ENCODE peak calls at places on chromosomes 11 and 22, in six cellular contexts. One of them, this sample, is unnamed.

GRCh38 chr22:49845241-49845640 is 8.4 kb upstream of the ZBED4 start:
- DNase-seq in epithelial cell of esophagus: no peak
- DNase-seq in tibial artery: no peak
- DNase-seq in psoas muscle: no peak
- DNase-seq in cardiac muscle cell: no peak
- DNase-seq in AG04449: no peak
- DNase-seq in this sample: no peak

GRCh38 chr11:27040302-27041115 is at the start of gene BBOX1:
- DNase-seq in psoas muscle: no peak
- DNase-seq in epithelial cell of esophagus: peak
- DNase-seq in cardiac muscle cell: no peak
- DNase-seq in AG04449: no peak
- DNase-seq in tibial artery: no peak
- DNase-seq in this sample: no peak

GRCh38 chr11:81802591-81802990 is 931.1 kb downstream of the FAM181B start:
- DNase-seq in AG04449: no peak
- DNase-seq in tibial artery: no peak
- DNase-seq in epithelial cell of esophagus: no peak
- DNase-seq in cardiac muscle cell: no peak
- DNase-seq in psoas muscle: no peak
- DNase-seq in this sample: no peak

GRCh38 chr11:60482361-60482760 is 10.2 kb upstream of the MS4A12 start:
- DNase-seq in psoas muscle: no peak
- DNase-seq in tibial artery: no peak
- DNase-seq in AG04449: no peak
- DNase-seq in cardiac muscle cell: no peak
- DNase-seq in epithelial cell of esophagus: no peak
- DNase-seq in this sample: no peak

GRCh38 chr22:45212992-45213751 is 27.5 kb downstream of the KIAA0930 start:
- DNase-seq in psoas muscle: peak
- DNase-seq in cardiac muscle cell: peak
- DNase-seq in AG04449: no peak
- DNase-seq in epithelial cell of esophagus: peak
- DNase-seq in tibial artery: peak
- DNase-seq in this sample: no peak

GRCh38 chr11:911031-911889 is 650 bp upstream of the CHID1 start:
- DNase-seq in cardiac muscle cell: peak
- DNase-seq in tibial artery: peak
- DNase-seq in psoas muscle: peak
- DNase-seq in AG04449: no peak
- DNase-seq in epithelial cell of esophagus: peak
- DNase-seq in this sample: no peak

GRCh38 chr11:19337779-19338178 is 97.0 kb upstream of the E2F8 start:
- DNase-seq in tibial artery: no peak
- DNase-seq in epithelial cell of esophagus: no peak
- DNase-seq in AG04449: no peak
- DNase-seq in psoas muscle: no peak
- DNase-seq in cardiac muscle cell: no peak
- DNase-seq in this sample: no peak

GRCh38 chr11:820655-821512 is 2.2 kb downstream of the PNPLA2 start:
- DNase-seq in tibial artery: peak
- DNase-seq in AG04449: no peak
- DNase-seq in cardiac muscle cell: no peak
- DNase-seq in psoas muscle: peak
- DNase-seq in epithelial cell of esophagus: peak
- DNase-seq in this sample: no peak

GRCh38 chr11:3835752-3836151 is 5.0 kb downstream of the RHOG start:
- DNase-seq in psoas muscle: no peak
- DNase-seq in AG04449: no peak
- DNase-seq in cardiac muscle cell: no peak
- DNase-seq in epithelial cell of esophagus: no peak
- DNase-seq in tibial artery: no peak
- DNase-seq in this sample: no peak

GRCh38 chr11:130068546-130068985 is 1.1 kb upstream of the APLP2 start:
- DNase-seq in psoas muscle: no peak
- DNase-seq in tibial artery: no peak
- DNase-seq in cardiac muscle cell: no peak
- DNase-seq in AG04449: no peak
- DNase-seq in epithelial cell of esophagus: peak
- DNase-seq in this sample: no peak

GRCh38 chr11:87493516-87493915 is 455.8 kb downstream of the TMEM135 start:
- DNase-seq in psoas muscle: no peak
- DNase-seq in cardiac muscle cell: no peak
- DNase-seq in tibial artery: no peak
- DNase-seq in epithelial cell of esophagus: no peak
- DNase-seq in AG04449: peak
- DNase-seq in this sample: no peak

GRCh38 chr22:23074451-23074850 is 4.1 kb downstream of the GNAZ start:
- DNase-seq in cardiac muscle cell: no peak
- DNase-seq in psoas muscle: peak
- DNase-seq in epithelial cell of esophagus: no peak
- DNase-seq in tibial artery: no peak
- DNase-seq in AG04449: no peak
- DNase-seq in this sample: no peak

GRCh38 chr22:49480340-49480739 is 347.3 kb downstream of the BRD1 start:
- DNase-seq in psoas muscle: no peak
- DNase-seq in epithelial cell of esophagus: no peak
- DNase-seq in tibial artery: no peak
- DNase-seq in AG04449: no peak
- DNase-seq in cardiac muscle cell: no peak
- DNase-seq in this sample: no peak

GRCh38 chr11:134637091-134638015 is 225.3 kb upstream of the B3GAT1 start:
- DNase-seq in psoas muscle: no peak
- DNase-seq in epithelial cell of esophagus: no peak
- DNase-seq in AG04449: no peak
- DNase-seq in cardiac muscle cell: no peak
- DNase-seq in tibial artery: no peak
- DNase-seq in this sample: no peak

GRCh38 chr11:134636071-134636470 is 224.0 kb upstream of the B3GAT1 start:
- DNase-seq in epithelial cell of esophagus: no peak
- DNase-seq in AG04449: no peak
- DNase-seq in cardiac muscle cell: no peak
- DNase-seq in psoas muscle: no peak
- DNase-seq in tibial artery: no peak
- DNase-seq in this sample: no peak

GRCh38 chr11:134633276-134633675 is 221.2 kb upstream of the B3GAT1 start:
- DNase-seq in epithelial cell of esophagus: no peak
- DNase-seq in tibial artery: no peak
- DNase-seq in AG04449: no peak
- DNase-seq in cardiac muscle cell: no peak
- DNase-seq in psoas muscle: no peak
- DNase-seq in this sample: no peak

GRCh38 chr11:134632347-134633119 is 220.5 kb upstream of the B3GAT1 start:
- DNase-seq in cardiac muscle cell: no peak
- DNase-seq in epithelial cell of esophagus: no peak
- DNase-seq in psoas muscle: no peak
- DNase-seq in tibial artery: no peak
- DNase-seq in AG04449: no peak
- DNase-seq in this sample: no peak

GRCh38 chr11:134634897-134635831 is 223.1 kb upstream of the B3GAT1 start:
- DNase-seq in psoas muscle: no peak
- DNase-seq in epithelial cell of esophagus: no peak
- DNase-seq in tibial artery: no peak
- DNase-seq in AG04449: no peak
- DNase-seq in cardiac muscle cell: peak
- DNase-seq in this sample: no peak
- TF ChIP-seq CTCF in psoas muscle: no peak
- TF ChIP-seq CTCF in epithelial cell of esophagus: no peak
- TF ChIP-seq CTCF in tibial artery: no peak
- TF ChIP-seq CTCF in AG04449: no peak
- TF ChIP-seq CTCF in cardiac muscle cell: no peak
- TF ChIP-seq CTCF in this sample: peak

GRCh38 chr11:35143509-35144102 is 4.6 kb downstream of the CD44 start:
- DNase-seq in tibial artery: no peak
- DNase-seq in cardiac muscle cell: no peak
- DNase-seq in psoas muscle: no peak
- DNase-seq in AG04449: no peak
- DNase-seq in epithelial cell of esophagus: peak
- DNase-seq in this sample: no peak
- H3K4me3 ChIP-seq in tibial artery: no peak
- H3K4me3 ChIP-seq in cardiac muscle cell: no peak
- H3K4me3 ChIP-seq in psoas muscle: no peak
- H3K4me3 ChIP-seq in AG04449: peak
- H3K4me3 ChIP-seq in epithelial cell of esophagus: peak
- H3K4me3 ChIP-seq in this sample: no peak

GRCh38 chr22:25892678-25893077 is 150.7 kb downstream of the MYO18B start:
- DNase-seq in epithelial cell of esophagus: no peak
- DNase-seq in tibial artery: no peak
- DNase-seq in AG04449: no peak
- DNase-seq in psoas muscle: no peak
- DNase-seq in cardiac muscle cell: no peak
- DNase-seq in this sample: no peak
- TF ChIP-seq CTCF in epithelial cell of esophagus: no peak
- TF ChIP-seq CTCF in tibial artery: no peak
- TF ChIP-seq CTCF in AG04449: no peak
- TF ChIP-seq CTCF in psoas muscle: no peak
- TF ChIP-seq CTCF in cardiac muscle cell: no peak
- TF ChIP-seq CTCF in this sample: no peak

DNA sequence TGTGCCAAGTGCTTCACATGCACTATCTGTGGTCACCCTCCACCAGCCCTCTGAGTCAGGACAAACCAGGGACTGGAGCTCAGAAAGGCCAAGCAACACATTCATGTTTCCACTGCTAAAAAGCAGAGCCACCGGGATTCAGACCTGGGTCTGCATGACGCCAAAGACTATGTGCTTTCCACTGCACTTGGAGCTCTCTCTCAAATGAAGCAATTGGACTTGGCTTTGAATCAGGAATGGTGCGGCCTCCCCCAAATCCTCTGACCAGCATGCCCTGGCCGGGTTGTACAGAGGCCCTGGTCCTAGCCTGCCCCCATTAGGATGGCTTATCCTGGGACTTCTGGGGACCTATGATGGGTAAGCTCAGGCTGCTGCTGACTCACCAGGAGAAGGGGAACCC is 80.7 kb downstream of the PKNOX2 start:
- DNase-seq in tibial artery: peak
- DNase-seq in psoas muscle: no peak
- DNase-seq in AG04449: no peak
- DNase-seq in cardiac muscle cell: no peak
- DNase-seq in epithelial cell of esophagus: no peak
- DNase-seq in this sample: no peak
- H3K4me3 ChIP-seq in tibial artery: no peak
- H3K4me3 ChIP-seq in psoas muscle: no peak
- H3K4me3 ChIP-seq in AG04449: no peak
- H3K4me3 ChIP-seq in cardiac muscle cell: no peak
- H3K4me3 ChIP-seq in epithelial cell of esophagus: no peak
- H3K4me3 ChIP-seq in this sample: no peak

GRCh38 chr11:66867425-66868040 is 10.7 kb downstream of the LRFN4 start:
- DNase-seq in tibial artery: no peak
- DNase-seq in cardiac muscle cell: no peak
- DNase-seq in psoas muscle: no peak
- DNase-seq in AG04449: no peak
- DNase-seq in epithelial cell of esophagus: no peak
- DNase-seq in this sample: no peak
- TF ChIP-seq CTCF in tibial artery: no peak
- TF ChIP-seq CTCF in cardiac muscle cell: no peak
- TF ChIP-seq CTCF in psoas muscle: no peak
- TF ChIP-seq CTCF in AG04449: no peak
- TF ChIP-seq CTCF in epithelial cell of esophagus: no peak
- TF ChIP-seq CTCF in this sample: no peak